ENCODE peak calls at places on chromosomes 16 and 17, in seven cellular contexts. S, E, M, U, L, T and O are unnamed samples. For H3K36me3, the result is how much of the 10 kb centered on the place peaks cover.

GRCh38 chr17:28530926-28531325 is 21.5 kb downstream of the UNC119 start:
- DNase-seq in M (no peak), L (no peak), U (no peak), E (no peak), T (no peak), S (no peak), O (no peak)

GRCh38 chr16:57670206-57670605 is 2.1 kb downstream of the ADGRG3 start:
- DNase-seq in M (no peak), L (no peak), S (no peak), U (no peak), E (no peak), T (no peak), O (no peak)

GRCh38 chr17:38872671-38873385 is 3.0 kb downstream of the LASP1 start:
- DNase-seq in T (no peak), E (no peak), M (no peak), S (no peak), U (no peak), L (no peak), O (peak)

GRCh38 chr16:67186550-67186950 is 2.8 kb upstream of the MATCAP1 start:
- DNase-seq in E (no peak), U (no peak), S (no peak), L (no peak), M (peak), T (no peak), O (no peak)

GRCh38 chr16:55701442-55702319 is 45.9 kb downstream of the SLC6A2 start:
- DNase-seq in T (peak), E (peak), M (peak), U (peak), L (no peak), S (peak), O (peak)

GRCh38 chr17:51060396-51060795 is 60.3 kb downstream of the SPAG9 start:
- DNase-seq in S (no peak), L (no peak), M (no peak), U (no peak), E (no peak), T (no peak), O (no peak)

GRCh38 chr16:83882118-83882879 is 16.6 kb upstream of the MLYCD start:
- DNase-seq in T (no peak), M (peak), E (peak), L (no peak), S (no peak), U (no peak), O (no peak)

GRCh38 chr16:72149676-72150464 is 22.1 kb downstream of the PMFBP1 start:
- DNase-seq in M (no peak), S (no peak), E (peak), L (no peak), U (no peak), T (no peak), O (no peak)

DNA sequence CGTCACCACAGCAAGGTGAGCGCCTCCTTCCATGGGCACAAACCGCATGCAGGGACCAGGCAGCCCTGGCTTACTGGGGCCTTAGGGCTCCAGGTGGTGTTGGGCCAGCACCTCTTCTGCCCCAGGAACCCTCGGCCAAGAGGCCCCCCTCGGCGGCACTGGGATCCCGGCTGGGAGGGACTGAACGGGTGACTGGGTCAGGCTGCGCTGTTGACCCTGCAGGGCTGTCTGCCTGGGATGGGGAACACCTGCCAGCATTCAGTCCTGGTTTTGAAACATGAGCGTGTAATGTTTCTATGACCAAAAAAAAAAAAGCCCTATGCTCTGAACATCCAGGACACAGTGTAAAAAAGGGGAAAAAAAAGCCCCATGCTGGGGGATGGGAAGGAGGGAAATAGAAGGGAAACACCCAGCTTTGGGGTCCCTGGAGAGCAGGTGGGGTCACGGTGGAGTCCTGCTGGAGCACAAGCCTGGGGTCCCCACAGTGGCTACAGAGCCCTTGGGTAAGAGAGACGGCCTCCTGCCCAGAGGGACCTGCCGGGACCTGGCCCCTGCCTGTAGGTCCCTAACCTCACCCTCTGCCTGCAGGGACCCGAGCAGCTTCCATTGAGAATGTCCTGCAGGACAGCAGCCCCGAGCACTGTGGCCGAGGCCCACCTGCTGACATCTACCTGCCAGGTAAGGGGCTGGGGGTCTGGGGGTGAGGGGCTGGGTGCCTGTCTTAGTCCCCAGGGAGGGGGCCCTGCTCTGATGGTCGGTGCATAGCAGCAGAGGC is 9.9 kb upstream of the NUDT16L1 start:
- DNase-seq in U (no peak), S (no peak), T (no peak), M (no peak), E (no peak), L (no peak), O (no peak)
- H3K36me3 ChIP-seq in U (under half), S (under half), T (under half), M (under half), E (under half), L (under half), O (under half)

GRCh38 chr17:73200476-73200875 is 7.6 kb downstream of the COG1 start:
- DNase-seq in M (no peak), U (no peak), L (no peak), S (no peak), T (peak), E (no peak), O (no peak)
- H3K36me3 ChIP-seq in M (half or more), U (under half), L (under half), S (under half), T (under half), E (under half), O (half or more)

DNA sequence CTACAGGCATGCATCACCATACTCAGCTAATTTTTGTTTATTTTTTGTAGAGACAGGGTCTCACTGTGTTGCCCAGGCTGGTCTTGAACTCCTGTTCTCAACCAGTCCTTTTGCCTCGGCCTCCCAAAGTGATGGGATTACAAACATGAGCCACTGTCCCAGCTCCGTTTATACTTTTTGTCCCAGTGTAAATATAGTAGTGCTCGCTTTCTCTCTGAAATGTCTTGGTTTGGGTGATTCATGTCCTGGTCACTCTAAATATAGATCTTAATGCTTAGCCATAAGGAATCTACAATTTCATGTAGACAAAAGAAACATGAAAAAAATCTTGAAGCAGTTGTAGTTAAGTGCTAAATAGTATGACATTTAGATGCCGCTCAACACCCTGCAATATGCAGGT is 126.9 kb downstream of the KATNIP start:
- DNase-seq in T (no peak), M (peak), S (no peak), L (no peak), E (no peak), U (no peak), O (no peak)
- H3K36me3 ChIP-seq in T (under half), M (under half), S (under half), L (under half), E (under half), U (under half), O (under half)

GRCh38 chr17:82246040-82246364 is 17.2 kb downstream of the SLC16A3 start:
- DNase-seq in S (no peak), L (no peak), U (no peak), M (no peak), T (no peak), E (no peak), O (no peak)

GRCh38 chr17:82243648-82244412 is 15.0 kb downstream of the SLC16A3 start:
- DNase-seq in T (no peak), S (no peak), L (no peak), M (no peak), E (no peak), U (no peak), O (no peak)

GRCh38 chr17:82246365-82247174 is 17.7 kb downstream of the SLC16A3 start:
- DNase-seq in U (no peak), L (no peak), M (no peak), T (no peak), E (no peak), S (peak), O (no peak)

GRCh38 chr17:82244413-82245140 is 15.7 kb downstream of the SLC16A3 start:
- DNase-seq in L (no peak), E (no peak), T (no peak), U (no peak), S (peak), M (peak), O (no peak)

GRCh38 chr17:82245144-82246039 is 16.6 kb downstream of the SLC16A3 start:
- DNase-seq in E (no peak), U (no peak), S (no peak), M (no peak), L (no peak), T (no peak), O (no peak)
- H3K36me3 ChIP-seq in E (under half), U (under half), S (under half), M (half or more), L (half or more), T (under half), O (under half)

GRCh38 chr16:81861503-81861902 is 82.4 kb downstream of the PLCG2 start:
- DNase-seq in M (no peak), L (no peak), S (no peak), E (no peak), U (no peak), T (no peak), O (no peak)
- H3K36me3 ChIP-seq in M (under half), L (under half), S (under half), E (under half), U (under half), T (under half), O (half or more)

GRCh38 chr17:1469231-1469852 is 13.3 kb upstream of the CRK start:
- DNase-seq in L (no peak), T (no peak), U (no peak), E (peak), S (no peak), M (no peak), O (no peak)
- H3K36me3 ChIP-seq in L (under half), T (under half), U (under half), E (under half), S (under half), M (half or more), O (under half)

GRCh38 chr17:82726427-82726826 is 9.0 kb upstream of the FN3K start:
- DNase-seq in T (no peak), L (no peak), U (no peak), S (no peak), M (no peak), E (no peak), O (no peak)

GRCh38 chr17:82723169-82723807 is 6.8 kb downstream of the FN3KRP start:
- DNase-seq in U (no peak), L (no peak), M (no peak), S (no peak), E (no peak), T (no peak), O (no peak)

GRCh38 chr17:82720204-82720603 is 3.7 kb downstream of the FN3KRP start:
- DNase-seq in L (no peak), S (no peak), E (no peak), U (no peak), M (no peak), T (no peak), O (no peak)

GRCh38 chr17:82718986-82719685 is 2.6 kb downstream of the FN3KRP start:
- DNase-seq in U (no peak), L (no peak), S (no peak), E (no peak), T (no peak), M (no peak), O (no peak)

DNA sequence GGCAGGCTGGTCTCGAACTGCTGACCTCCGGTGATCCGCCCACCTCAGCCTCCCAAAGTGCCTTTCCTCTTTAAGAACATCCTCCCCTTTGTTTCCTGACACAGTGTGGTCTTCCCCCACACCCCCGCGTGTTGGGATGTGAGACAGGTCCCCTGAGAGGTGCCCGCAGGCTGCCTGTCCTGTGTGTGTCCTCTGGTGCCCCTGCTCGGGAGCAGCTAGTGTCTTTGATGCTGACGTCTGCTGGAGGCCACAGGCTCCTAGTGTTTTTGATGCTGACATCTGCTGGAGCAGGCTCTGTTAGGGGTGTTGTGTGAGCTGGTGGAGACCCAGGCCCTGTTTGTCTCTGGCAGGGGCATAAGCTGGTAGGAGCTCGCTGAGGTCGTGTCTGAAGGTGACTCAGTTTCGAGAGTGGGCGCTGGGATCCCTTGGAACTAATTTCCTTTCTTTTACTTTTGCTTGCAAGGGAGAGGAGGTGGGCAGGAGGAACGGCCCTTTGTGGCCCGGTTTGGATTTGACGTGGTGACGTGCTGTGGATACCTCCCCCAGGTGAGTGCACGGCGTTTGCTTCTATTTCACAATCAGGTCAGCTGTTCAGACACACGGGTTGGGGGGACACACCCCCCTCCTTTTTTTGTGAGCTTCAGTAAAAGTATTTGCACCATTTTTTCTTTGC is 6.0 kb downstream of the FN3KRP start:
- DNase-seq in L (no peak), S (no peak), E (no peak), M (no peak), U (no peak), T (no peak), O (no peak)
- H3K36me3 ChIP-seq in L (under half), S (under half), E (under half), M (under half), U (under half), T (under half), O (under half)